ENCODE peak calls at places on chromosome 16, in four cellular contexts. One of them, this sample, is unnamed.

GRCh38 chr16:71919033-71919432 is 23.7 kb downstream of the IST1 start:
- DNase-seq in SK-N-SH: no peak
- DNase-seq in H1: no peak
- DNase-seq in HCT116: no peak
- DNase-seq in this sample: no peak

GRCh38 chr16:56743840-56744239 is 13.9 kb downstream of the NUP93 start:
- DNase-seq in SK-N-SH: no peak
- DNase-seq in H1: no peak
- DNase-seq in HCT116: no peak
- DNase-seq in this sample: no peak

GRCh38 chr16:85448557-85449194 is 164.4 kb upstream of the GSE1 start:
- DNase-seq in SK-N-SH: peak
- DNase-seq in H1: no peak
- DNase-seq in HCT116: no peak
- DNase-seq in this sample: peak

GRCh38 chr16:90001761-90002503 is 17.3 kb downstream of the DBNDD1 start:
- DNase-seq in SK-N-SH: peak
- DNase-seq in H1: no peak
- DNase-seq in HCT116: no peak
- DNase-seq in this sample: no peak

GRCh38 chr16:1961651-1962067 is 2.3 kb downstream of the NDUFB10 start:
- DNase-seq in SK-N-SH: no peak
- DNase-seq in H1: no peak
- DNase-seq in HCT116: no peak
- DNase-seq in this sample: no peak

GRCh38 chr16:85352221-85352620 is 239.9 kb upstream of the CIBAR2 start:
- DNase-seq in SK-N-SH: no peak
- DNase-seq in H1: no peak
- DNase-seq in HCT116: no peak
- DNase-seq in this sample: no peak

GRCh38 chr16:55242667-55243066 is 81.3 kb upstream of the IRX6 start:
- DNase-seq in SK-N-SH: no peak
- DNase-seq in H1: no peak
- DNase-seq in HCT116: no peak
- DNase-seq in this sample: no peak

GRCh38 chr16:89033796-89034572 is 57.0 kb upstream of the CBFA2T3 start:
- DNase-seq in SK-N-SH: no peak
- DNase-seq in H1: no peak
- DNase-seq in HCT116: no peak
- DNase-seq in this sample: no peak

GRCh38 chr16:75238853-75239371 is 12.5 kb downstream of the BCAR1 start:
- DNase-seq in SK-N-SH: peak
- DNase-seq in H1: no peak
- DNase-seq in HCT116: no peak
- DNase-seq in this sample: no peak

GRCh38 chr16:3716831-3717234 is 491 bp downstream of the TRAP1 start:
- DNase-seq in SK-N-SH: peak
- DNase-seq in H1: no peak
- DNase-seq in HCT116: no peak
- DNase-seq in this sample: peak

GRCh38 chr16:14186007-14186953 is 115.2 kb downstream of the MRTFB start:
- DNase-seq in SK-N-SH: peak
- DNase-seq in H1: peak
- DNase-seq in HCT116: no peak
- DNase-seq in this sample: no peak

GRCh38 chr16:48558269-48558915 is 51.6 kb downstream of the N4BP1 start:
- DNase-seq in SK-N-SH: no peak
- DNase-seq in H1: no peak
- DNase-seq in HCT116: no peak
- DNase-seq in this sample: no peak

GRCh38 chr16:63876096-63876495 is 1245.8 kb downstream of the CDH11 start:
- DNase-seq in SK-N-SH: no peak
- DNase-seq in H1: no peak
- DNase-seq in HCT116: no peak
- DNase-seq in this sample: no peak

GRCh38 chr16:79047337-79047736 is 553.2 kb downstream of the MAF start:
- DNase-seq in SK-N-SH: peak
- DNase-seq in H1: no peak
- DNase-seq in HCT116: no peak
- DNase-seq in this sample: peak

GRCh38 chr16:87930456-87930855 is 5.9 kb downstream of the CA5A start:
- DNase-seq in SK-N-SH: peak
- DNase-seq in H1: no peak
- DNase-seq in HCT116: no peak
- DNase-seq in this sample: no peak

GRCh38 chr16:9159839-9160550 is 68.6 kb downstream of the HAPSTR1 start:
- DNase-seq in SK-N-SH: peak
- DNase-seq in H1: peak
- DNase-seq in HCT116: peak
- DNase-seq in this sample: peak

GRCh38 chr16:11799509-11800384 is 2.7 kb upstream of the ZC3H7A start:
- DNase-seq in SK-N-SH: no peak
- DNase-seq in H1: no peak
- DNase-seq in HCT116: no peak
- DNase-seq in this sample: no peak

GRCh38 chr16:78778724-78779004 is 679.2 kb downstream of the WWOX start:
- DNase-seq in SK-N-SH: no peak
- DNase-seq in H1: no peak
- DNase-seq in HCT116: no peak
- DNase-seq in this sample: no peak

GRCh38 chr16:55948230-55948629 is 73.1 kb upstream of the CES5A start:
- DNase-seq in SK-N-SH: no peak
- DNase-seq in H1: no peak
- DNase-seq in HCT116: no peak
- DNase-seq in this sample: no peak

GRCh38 chr16:30605148-30605547 is 5.0 kb downstream of the ZNF689 start:
- DNase-seq in SK-N-SH: no peak
- DNase-seq in H1: no peak
- DNase-seq in HCT116: no peak
- DNase-seq in this sample: no peak

GRCh38 chr16:4618645-4619418 is 4.1 kb upstream of the UBALD1 start:
- DNase-seq in SK-N-SH: no peak
- DNase-seq in H1: no peak
- DNase-seq in HCT116: no peak
- DNase-seq in this sample: no peak

GRCh38 chr16:48561960-48562393 is 48.0 kb downstream of the N4BP1 start:
- DNase-seq in SK-N-SH: no peak
- DNase-seq in H1: no peak
- DNase-seq in HCT116: no peak
- DNase-seq in this sample: no peak

GRCh38 chr16:4032768-4033167 is 83.5 kb downstream of the ADCY9 start:
- DNase-seq in SK-N-SH: no peak
- DNase-seq in H1: no peak
- DNase-seq in HCT116: no peak
- DNase-seq in this sample: no peak

GRCh38 chr16:23587726-23588125 is 8.4 kb downstream of the NDUFAB1 start:
- DNase-seq in SK-N-SH: no peak
- DNase-seq in H1: no peak
- DNase-seq in HCT116: no peak
- DNase-seq in this sample: no peak

GRCh38 chr16:58426095-58426494 is 33.8 kb downstream of the GINS3 start:
- DNase-seq in SK-N-SH: no peak
- DNase-seq in H1: no peak
- DNase-seq in HCT116: no peak
- DNase-seq in this sample: no peak

DNA sequence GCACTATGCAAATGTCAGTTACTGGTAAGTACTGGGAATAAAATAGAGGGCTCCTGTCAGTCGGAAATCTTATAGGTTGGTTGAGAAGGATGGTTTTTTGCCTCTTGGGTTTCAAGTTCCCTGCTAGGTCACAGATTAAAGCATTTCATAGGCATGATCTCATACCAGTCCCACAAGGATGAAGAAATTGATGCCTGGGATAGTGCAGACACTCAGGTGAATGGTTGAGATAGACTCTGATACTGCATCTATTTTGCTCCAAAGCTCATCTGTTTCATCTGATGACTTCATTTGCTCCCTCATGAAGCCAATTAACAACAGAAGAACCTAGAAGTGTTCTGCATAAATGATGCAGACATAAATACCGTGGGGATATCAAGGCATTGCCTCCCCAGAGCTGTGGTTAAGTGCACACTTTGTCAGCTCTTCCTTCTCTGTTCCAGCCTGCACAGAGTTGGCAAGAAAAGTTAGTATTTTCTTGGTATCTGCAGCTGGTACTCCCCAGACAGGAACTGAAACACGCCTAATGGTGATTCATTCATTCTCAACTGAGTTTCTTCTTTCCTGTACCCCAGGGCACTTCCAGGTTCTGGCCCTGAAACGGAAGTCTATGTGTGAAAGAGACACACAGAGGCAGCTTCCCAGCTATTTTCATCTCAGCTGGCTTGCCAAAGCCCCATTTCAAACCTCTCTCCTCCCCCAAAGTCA is 418.3 kb upstream of the SALL1 start:
- DNase-seq in SK-N-SH: no peak
- DNase-seq in H1: no peak
- DNase-seq in HCT116: no peak
- DNase-seq in this sample: no peak
- TF ChIP-seq JUND in SK-N-SH: no peak
- TF ChIP-seq JUND in H1: no peak
- TF ChIP-seq JUND in HCT116: no peak
- TF ChIP-seq JUND in this sample: no peak

GRCh38 chr16:27430923-27431484 is 29.0 kb downstream of the IL21R start:
- DNase-seq in SK-N-SH: no peak
- DNase-seq in H1: no peak
- DNase-seq in HCT116: no peak
- DNase-seq in this sample: no peak
- TF ChIP-seq JUND in SK-N-SH: no peak
- TF ChIP-seq JUND in H1: no peak
- TF ChIP-seq JUND in HCT116: no peak
- TF ChIP-seq JUND in this sample: no peak

GRCh38 chr16:15887283-15887682 is 1.1 kb downstream of the CEP20 start:
- DNase-seq in SK-N-SH: no peak
- DNase-seq in H1: no peak
- DNase-seq in HCT116: no peak
- DNase-seq in this sample: no peak

GRCh38 chr16:15888072-15888976 is at the start of gene CEP20:
- DNase-seq in SK-N-SH: peak
- DNase-seq in H1: peak
- DNase-seq in HCT116: peak
- DNase-seq in this sample: peak

GRCh38 chr16:15886078-15886477 is 2.3 kb downstream of the CEP20 start:
- DNase-seq in SK-N-SH: no peak
- DNase-seq in H1: no peak
- DNase-seq in HCT116: no peak
- DNase-seq in this sample: no peak

GRCh38 chr16:15882563-15882962 is 5.8 kb downstream of the CEP20 start:
- DNase-seq in SK-N-SH: no peak
- DNase-seq in H1: no peak
- DNase-seq in HCT116: no peak
- DNase-seq in this sample: no peak

DNA sequence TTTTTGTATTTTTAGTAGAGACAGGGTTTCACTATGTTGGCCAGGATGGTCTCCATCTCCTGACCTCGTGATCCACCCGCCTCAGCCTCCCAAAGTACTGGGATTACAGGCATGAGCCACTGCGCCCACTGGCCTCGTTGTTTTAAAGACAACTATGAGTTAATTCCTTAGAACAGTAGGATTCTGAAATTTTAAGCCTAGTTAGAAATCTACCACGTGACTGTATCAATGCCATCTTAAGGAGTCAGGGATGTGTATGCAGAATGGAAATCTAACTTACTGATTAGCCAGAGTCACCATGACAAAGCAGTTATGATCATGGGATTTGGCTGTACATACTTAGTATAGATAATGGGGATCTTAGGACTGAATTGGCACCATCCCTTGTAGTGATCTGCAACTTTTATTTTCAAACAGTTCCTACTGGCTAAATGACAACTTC is 2.8 kb downstream of the CEP20 start:
- DNase-seq in SK-N-SH: no peak
- DNase-seq in H1: no peak
- DNase-seq in HCT116: no peak
- DNase-seq in this sample: no peak
- TF ChIP-seq JUND in SK-N-SH: no peak
- TF ChIP-seq JUND in H1: no peak
- TF ChIP-seq JUND in HCT116: no peak
- TF ChIP-seq JUND in this sample: no peak

GRCh38 chr16:66476328-66477027 is 49.4 kb downstream of the BEAN1 start:
- DNase-seq in SK-N-SH: peak
- DNase-seq in H1: no peak
- DNase-seq in HCT116: no peak
- DNase-seq in this sample: no peak
- TF ChIP-seq JUND in SK-N-SH: no peak
- TF ChIP-seq JUND in H1: no peak
- TF ChIP-seq JUND in HCT116: no peak
- TF ChIP-seq JUND in this sample: no peak

DNA sequence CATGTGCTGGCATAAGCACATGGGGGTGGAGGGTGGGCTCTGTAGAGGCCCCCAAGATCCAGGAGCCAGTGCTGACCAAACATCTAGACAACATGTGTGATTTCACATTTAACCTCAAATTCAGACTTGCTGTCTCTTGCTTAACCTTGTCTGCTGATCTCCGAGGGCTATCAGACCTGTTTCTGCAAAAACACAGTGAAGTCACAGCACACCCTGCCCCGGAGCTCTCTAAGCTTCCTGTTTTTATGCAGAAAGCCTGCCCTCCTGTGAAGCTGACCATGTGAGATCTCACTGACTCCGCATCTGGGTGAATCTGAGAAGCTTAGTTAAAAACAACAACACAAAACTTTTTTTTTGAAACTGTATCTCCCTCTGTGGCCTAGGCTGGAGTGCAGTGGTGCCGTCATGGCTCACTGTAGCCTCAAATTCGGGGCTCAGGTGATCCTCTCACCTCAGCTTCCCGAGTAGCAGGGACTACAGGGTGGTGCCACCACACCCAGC is 6.6 kb upstream of the DPEP2 start:
- DNase-seq in SK-N-SH: no peak
- DNase-seq in H1: no peak
- DNase-seq in HCT116: no peak
- DNase-seq in this sample: no peak
- TF ChIP-seq JUND in SK-N-SH: no peak
- TF ChIP-seq JUND in H1: no peak
- TF ChIP-seq JUND in HCT116: no peak
- TF ChIP-seq JUND in this sample: no peak

This sample was measured in T47D.